ENCODE peak calls at places on chromosomes 7 and 10, in six cellular contexts. U is HepG2, V is upper lobe of left lung, K is GM12878, H is A549, B is K562. T is an unnamed sample.

GRCh38 chr7:148856891-148857290 is 27.2 kb downstream of the EZH2 start:
- ATAC-seq in U (no peak), V (no peak), K (peak), H (peak), B (peak), T (no peak)

GRCh38 chr7:636396-636795 is 90.1 kb upstream of the DNAAF5 start:
- ATAC-seq in U (peak), V (peak), K (no peak), H (peak), B (peak), T (no peak)

GRCh38 chr10:26528715-26529393 is 90.7 kb downstream of the APBB1IP start:
- ATAC-seq in U (no peak), V (no peak), K (peak), H (no peak), B (no peak), T (no peak)

GRCh38 chr10:69846252-69847000 is 44.7 kb downstream of the COL13A1 start:
- ATAC-seq in U (no peak), V (no peak), K (no peak), H (no peak), B (no peak), T (no peak)

GRCh38 chr10:122178655-122179054 is 92.4 kb upstream of the BTBD16 start:
- ATAC-seq in U (no peak), V (no peak), K (no peak), H (no peak), B (no peak), T (no peak)

GRCh38 chr7:42065015-42065414 is 172.0 kb downstream of the GLI3 start:
- ATAC-seq in U (no peak), V (no peak), K (no peak), H (no peak), B (no peak), T (no peak)

GRCh38 chr10:63977329-63977923 is 456.2 kb downstream of the REEP3 start:
- ATAC-seq in U (peak), V (no peak), K (peak), H (peak), B (peak), T (no peak)

GRCh38 chr10:95451568-95452524 is 109.3 kb downstream of the SORBS1 start:
- ATAC-seq in U (peak), V (no peak), K (no peak), H (no peak), B (no peak), T (no peak)

GRCh38 chr7:6481445-6481844 is 33.7 kb upstream of the DAGLB start:
- ATAC-seq in U (no peak), V (no peak), K (no peak), H (no peak), B (no peak), T (no peak)

GRCh38 chr10:77392851-77393250 is 244.8 kb downstream of the KCNMA1 start:
- ATAC-seq in U (no peak), V (peak), K (no peak), H (peak), B (no peak), T (no peak)

GRCh38 chr10:117408436-117409384 is 33.5 kb upstream of the PDZD8 start:
- ATAC-seq in U (no peak), V (no peak), K (no peak), H (no peak), B (peak), T (no peak)

GRCh38 chr7:139230774-139231512 is at the start of gene UBN2:
- ATAC-seq in U (peak), V (peak), K (peak), H (peak), B (peak), T (peak)

GRCh38 chr7:43022008-43022407 is 89.8 kb downstream of the MRPL32 start:
- ATAC-seq in U (no peak), V (no peak), K (no peak), H (no peak), B (peak), T (no peak)

GRCh38 chr7:56009695-56010094 is 41.5 kb downstream of the PSPH start:
- ATAC-seq in U (peak), V (no peak), K (no peak), H (no peak), B (no peak), T (peak)

GRCh38 chr7:149180713-149181112 is 14.6 kb upstream of the ZNF282 start:
- ATAC-seq in U (no peak), V (no peak), K (no peak), H (no peak), B (no peak), T (no peak)

GRCh38 chr10:88991900-88992237 is 1.3 kb downstream of the FAS start:
- ATAC-seq in U (no peak), V (peak), K (peak), H (peak), B (peak), T (no peak)

GRCh38 chr10:88990528-88991160 is at the start of gene FAS:
- ATAC-seq in U (peak), V (peak), K (peak), H (peak), B (peak), T (peak)

GRCh38 chr10:88991161-88991899 is 732 bp downstream of the FAS start:
- ATAC-seq in U (peak), V (peak), K (peak), H (peak), B (peak), T (peak)

GRCh38 chr10:88989423-88989822 is 1.2 kb upstream of the FAS start:
- ATAC-seq in U (no peak), V (no peak), K (peak), H (no peak), B (no peak), T (no peak)

GRCh38 chr10:88989824-88990527 is 622 bp upstream of the FAS start:
- ATAC-seq in U (peak), V (peak), K (peak), H (no peak), B (no peak), T (peak)
- TF ChIP-seq EP300 in U (no peak), V (no peak), K (no peak), H (no peak), B (no peak), T (no peak)

DNA sequence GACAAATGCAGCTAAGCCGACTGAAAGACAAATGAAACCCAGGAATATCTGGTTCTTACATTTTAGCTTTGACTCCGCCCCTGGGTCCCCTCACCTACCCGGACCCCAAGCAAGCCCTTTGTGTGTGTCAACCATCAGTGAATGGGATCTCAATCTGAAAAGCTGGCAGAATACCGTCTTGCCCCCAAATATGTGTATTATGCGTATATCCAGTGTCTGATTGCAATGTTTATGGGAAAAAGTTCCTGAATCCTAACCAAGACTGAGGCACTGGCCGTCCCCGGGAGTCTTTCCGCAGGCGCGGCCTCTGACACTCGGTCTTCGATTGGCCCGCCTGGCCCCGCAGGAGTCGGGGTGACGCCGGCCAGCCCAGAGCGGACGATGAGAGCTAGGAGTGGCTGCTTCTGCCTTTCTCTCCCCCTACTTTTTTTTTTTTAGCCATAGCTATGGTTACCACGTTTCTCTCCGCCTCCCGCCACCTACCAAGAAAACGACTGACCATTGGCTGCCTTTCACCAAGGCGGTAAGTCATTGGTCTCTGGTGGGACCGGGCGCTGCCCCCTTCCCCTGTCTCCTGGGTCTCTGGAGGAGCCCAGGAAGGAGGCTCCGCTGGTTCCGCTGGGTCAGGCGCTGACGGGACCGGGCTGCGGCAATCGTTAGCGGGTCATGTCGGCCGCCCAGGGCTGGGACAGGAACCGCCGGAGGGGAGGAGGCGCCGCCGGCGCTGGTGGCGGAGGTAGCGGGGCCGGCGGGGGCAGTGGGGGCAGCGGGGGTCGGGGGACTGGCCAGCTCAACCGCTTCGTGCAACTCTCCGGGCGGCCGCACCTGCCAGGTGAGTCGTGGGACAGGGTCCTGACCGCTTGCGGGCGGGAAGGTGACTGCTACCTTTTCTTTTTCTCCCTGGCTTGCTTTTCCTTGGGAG is at the start of gene KLHDC10:
- ATAC-seq in U (peak), V (peak), K (peak), H (peak), B (peak), T (peak)
- TF ChIP-seq EP300 in U (peak), V (no peak), K (no peak), H (no peak), B (peak), T (no peak)

DNA sequence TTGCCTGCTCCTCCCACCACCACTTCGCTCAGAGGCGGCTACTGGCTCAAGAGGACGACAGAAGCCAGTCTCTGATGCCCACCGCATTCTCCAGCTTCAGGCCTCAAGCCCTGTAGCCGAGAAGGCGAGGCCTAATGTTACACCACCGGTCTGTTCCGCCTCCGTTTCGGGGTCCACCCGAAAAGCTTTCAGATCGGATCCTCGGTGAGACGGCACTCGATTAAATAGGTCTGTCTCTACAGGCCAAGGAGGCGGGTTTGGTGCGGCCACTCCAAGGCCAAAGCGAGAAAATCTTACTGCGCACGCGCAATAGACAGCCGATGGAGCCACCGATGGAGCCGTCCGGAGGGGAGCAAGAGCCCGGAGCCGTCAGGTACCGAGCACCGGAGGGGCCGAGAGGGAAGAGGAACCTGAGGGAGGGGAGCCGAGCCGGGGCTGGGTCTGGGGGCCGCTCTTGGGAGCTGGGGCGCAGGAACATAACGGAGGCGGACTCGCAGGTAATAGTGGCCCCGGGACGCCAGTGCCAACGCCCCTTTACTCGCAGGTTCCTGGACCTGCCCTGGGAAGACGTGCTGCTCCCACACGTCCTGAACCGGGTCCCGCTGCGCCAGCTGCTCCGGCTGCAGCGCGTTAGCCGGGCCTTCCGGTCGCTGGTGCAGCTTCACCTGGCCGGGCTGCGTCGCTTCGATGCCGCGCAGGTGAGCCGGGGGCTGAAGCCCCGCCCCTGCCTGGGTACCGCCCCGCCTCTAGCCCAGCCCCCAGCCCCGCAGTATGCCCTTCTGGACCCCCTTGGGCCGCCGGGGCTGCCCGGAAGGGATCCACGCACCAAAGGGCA is at the start of gene FBXL15:
- ATAC-seq in U (peak), V (peak), K (peak), H (peak), B (peak), T (peak)
- TF ChIP-seq EP300 in U (peak), V (no peak), K (no peak), H (no peak), B (peak), T (no peak)

DNA sequence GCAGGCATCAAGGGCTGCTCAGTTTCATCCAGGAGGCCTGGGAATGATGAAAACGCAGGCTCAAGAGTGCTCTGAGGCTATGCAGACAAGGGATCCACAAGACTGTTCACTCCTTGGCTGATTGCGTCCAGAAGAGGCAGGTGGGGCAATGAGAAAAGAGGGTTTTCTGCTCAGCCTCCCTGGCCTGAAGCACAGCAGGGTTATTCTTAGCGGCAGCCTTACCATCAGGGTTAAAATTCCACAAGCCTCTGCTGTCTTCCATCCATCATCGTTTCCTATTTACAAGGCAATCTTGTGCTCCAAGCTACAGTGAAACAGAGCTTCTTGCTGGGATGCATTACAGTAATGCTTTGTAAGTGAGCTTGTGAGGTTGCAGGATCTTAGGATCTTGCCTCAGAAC is 129.4 kb upstream of the SHH start:
- ATAC-seq in U (no peak), V (no peak), K (no peak), H (peak), B (no peak), T (no peak)
- TF ChIP-seq EP300 in U (no peak), V (no peak), K (no peak), H (no peak), B (no peak), T (no peak)

GRCh38 chr10:7593905-7594304 is 72.9 kb downstream of the ITIH5 start:
- ATAC-seq in U (no peak), V (no peak), K (no peak), H (no peak), B (no peak), T (peak)
- TF ChIP-seq EP300 in U (no peak), V (no peak), K (no peak), H (no peak), B (no peak), T (no peak)

GRCh38 chr10:3889961-3890522 is 105.0 kb upstream of the KLF6 start:
- ATAC-seq in U (peak), V (no peak), K (no peak), H (peak), B (no peak), T (no peak)

GRCh38 chr10:3887404-3887803 is 102.4 kb upstream of the KLF6 start:
- ATAC-seq in U (no peak), V (no peak), K (peak), H (peak), B (no peak), T (no peak)

GRCh38 chr10:3886666-3887251 is 101.8 kb upstream of the KLF6 start:
- ATAC-seq in U (peak), V (no peak), K (peak), H (peak), B (no peak), T (peak)

GRCh38 chr10:3886191-3886590 is 101.2 kb upstream of the KLF6 start:
- ATAC-seq in U (no peak), V (no peak), K (no peak), H (peak), B (peak), T (peak)

GRCh38 chr10:3887885-3888476 is 103.0 kb upstream of the KLF6 start:
- ATAC-seq in U (no peak), V (peak), K (peak), H (peak), B (peak), T (peak)
- TF ChIP-seq EP300 in U (no peak), V (no peak), K (no peak), H (peak), B (no peak), T (peak)

T was measured in gastroesophageal sphincter.